ENCODE peak calls at places on chromosome 1, in four cellular contexts. E is K562, U is sigmoid colon, V is ovary. Q is an unnamed sample.

GRCh38 chr1:240212552-240212951 is 120.9 kb downstream of the FMN2 start:
- DNase-seq in E (no peak), U (no peak), V (no peak), Q (no peak)

GRCh38 chr1:18463984-18464664 is 16.6 kb upstream of the KLHDC7A start:
- DNase-seq in E (no peak), U (no peak), V (no peak), Q (no peak)

GRCh38 chr1:54743827-54744226 is 20.5 kb downstream of the PARS2 start:
- DNase-seq in E (no peak), U (no peak), V (no peak), Q (no peak)

GRCh38 chr1:65458730-65459396 is 38.4 kb downstream of the LEPR start:
- DNase-seq in E (no peak), U (no peak), V (no peak), Q (no peak)

GRCh38 chr1:50959303-50959912 is 659 bp downstream of the FAF1 start:
- DNase-seq in E (peak), U (peak), V (peak), Q (no peak)

GRCh38 chr1:209743145-209743482 is 12.7 kb upstream of the TRAF3IP3 start:
- DNase-seq in E (no peak), U (peak), V (peak), Q (no peak)

GRCh38 chr1:226429051-226429461 is 21.2 kb upstream of the PARP1 start:
- DNase-seq in E (no peak), U (no peak), V (no peak), Q (no peak)

GRCh38 chr1:94553323-94553730 is 11.8 kb upstream of the F3 start:
- DNase-seq in E (no peak), U (no peak), V (no peak), Q (no peak)

GRCh38 chr1:7399514-7400125 is 371.5 kb upstream of the VAMP3 start:
- DNase-seq in E (no peak), U (no peak), V (no peak), Q (no peak)

GRCh38 chr1:196387766-196388165 is 220.5 kb downstream of the KCNT2 start:
- DNase-seq in E (no peak), U (no peak), V (no peak), Q (no peak)

GRCh38 chr1:27575861-27576331 is 28.0 kb downstream of the AHDC1 start:
- DNase-seq in E (peak), U (peak), V (peak), Q (peak)

GRCh38 chr1:113929750-113930498 is 800 bp downstream of the HIPK1 start:
- DNase-seq in E (no peak), U (peak), V (peak), Q (no peak)

GRCh38 chr1:5967351-5968160 is 24.7 kb downstream of the NPHP4 start:
- DNase-seq in E (no peak), U (peak), V (peak), Q (no peak)

GRCh38 chr1:33045814-33046213 is 9.1 kb upstream of the AK2 start:
- DNase-seq in E (no peak), U (no peak), V (no peak), Q (no peak)

GRCh38 chr1:60078182-60078581 is 4.6 kb upstream of the C1orf87 start:
- DNase-seq in E (no peak), U (no peak), V (no peak), Q (no peak)

GRCh38 chr1:224052767-224053166 is 61.1 kb upstream of the FBXO28 start:
- DNase-seq in E (no peak), U (no peak), V (no peak), Q (no peak)

GRCh38 chr1:43747736-43748135 is 40.4 kb downstream of the ST3GAL3 start:
- DNase-seq in E (no peak), U (no peak), V (no peak), Q (no peak)

GRCh38 chr1:4633346-4633745 is 21.1 kb upstream of the AJAP1 start:
- DNase-seq in E (no peak), U (peak), V (no peak), Q (no peak)
- TF ChIP-seq CTCF in E (no peak), U (no peak), V (no peak), Q (no peak)

GRCh38 chr1:109963864-109964263 is 20.7 kb upstream of the AHCYL1 start:
- DNase-seq in E (no peak), U (no peak), V (no peak), Q (no peak)

GRCh38 chr1:109954180-109954579 is 30.4 kb upstream of the AHCYL1 start:
- DNase-seq in E (no peak), U (no peak), V (no peak), Q (no peak)

GRCh38 chr1:109959632-109959973 is 25.0 kb upstream of the AHCYL1 start:
- DNase-seq in E (no peak), U (no peak), V (no peak), Q (no peak)

GRCh38 chr1:109960745-109961094 is 23.8 kb upstream of the AHCYL1 start:
- DNase-seq in E (no peak), U (no peak), V (no peak), Q (no peak)

GRCh38 chr1:109959974-109960744 is 24.4 kb upstream of the AHCYL1 start:
- DNase-seq in E (no peak), U (no peak), V (no peak), Q (no peak)
- TF ChIP-seq EP300 in E (no peak), U (no peak), V (no peak), Q (no peak)

GRCh38 chr1:232473319-232473718 is 156.6 kb downstream of the SIPA1L2 start:
- DNase-seq in E (no peak), U (no peak), V (peak), Q (no peak)

GRCh38 chr1:232472485-232473041 is 157.4 kb downstream of the SIPA1L2 start:
- DNase-seq in E (no peak), U (no peak), V (no peak), Q (no peak)

GRCh38 chr1:232471250-232471649 is 158.7 kb downstream of the SIPA1L2 start:
- DNase-seq in E (no peak), U (no peak), V (no peak), Q (no peak)

GRCh38 chr1:232468249-232468648 is 161.7 kb downstream of the SIPA1L2 start:
- DNase-seq in E (no peak), U (no peak), V (no peak), Q (no peak)

GRCh38 chr1:232470711-232471110 is 159.2 kb downstream of the SIPA1L2 start:
- DNase-seq in E (no peak), U (no peak), V (no peak), Q (no peak)
- TF ChIP-seq CTCF in E (no peak), U (no peak), V (no peak), Q (no peak)

DNA sequence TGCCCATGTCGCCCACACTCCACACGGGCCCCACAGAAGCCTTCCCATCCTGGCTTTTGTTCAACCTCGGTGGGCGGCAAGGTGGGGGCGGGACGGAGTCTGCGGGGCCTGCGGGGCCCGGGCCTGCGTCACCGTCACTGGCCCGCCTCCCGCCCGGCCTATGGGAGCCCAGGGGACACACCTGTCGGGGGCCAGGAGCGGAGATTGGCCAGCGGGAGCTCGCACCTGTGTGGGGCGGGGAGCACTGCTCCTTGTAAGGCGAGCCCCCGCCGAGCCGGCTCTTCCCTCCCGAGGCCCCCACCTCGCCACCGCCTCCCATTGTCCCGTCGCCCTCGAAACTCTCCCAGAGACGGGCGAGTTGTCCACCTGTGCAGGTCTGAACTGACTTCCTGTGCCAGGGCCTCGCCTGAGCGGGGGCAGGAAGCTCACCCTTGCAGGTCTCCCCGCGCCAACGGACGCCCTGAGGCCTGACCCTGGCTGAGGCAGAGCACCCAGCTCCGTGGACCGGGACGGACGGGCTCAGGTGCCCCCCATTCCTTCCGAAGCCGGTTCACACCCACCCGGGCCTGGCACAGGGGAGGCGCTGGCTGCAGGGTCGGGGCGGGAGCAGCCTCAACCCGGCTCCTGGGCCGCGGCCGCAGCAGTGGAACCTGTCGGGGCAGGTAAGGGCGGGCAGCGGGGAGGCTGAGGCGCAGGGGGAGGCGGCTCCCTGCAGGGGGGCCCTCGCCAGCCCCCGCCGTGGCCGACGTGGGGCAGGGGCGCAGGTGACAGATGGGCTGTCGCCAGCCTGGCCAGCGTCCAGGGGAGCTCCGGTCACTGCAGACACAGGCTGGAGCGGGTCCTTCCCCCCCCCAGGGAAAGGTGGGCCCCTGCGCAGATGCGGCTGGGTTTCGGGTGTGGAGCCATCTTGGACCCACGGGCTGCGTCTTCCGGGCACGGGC is 10.8 kb upstream of the TTLL10 start:
- DNase-seq in E (no peak), U (no peak), V (no peak), Q (no peak)
- TF ChIP-seq EP300 in E (no peak), U (no peak), V (no peak), Q (no peak)

GRCh38 chr1:213120961-213121360 is 69.9 kb downstream of the RPS6KC1 start:
- DNase-seq in E (no peak), U (no peak), V (no peak), Q (no peak)

GRCh38 chr1:213123532-213123931 is 72.5 kb downstream of the RPS6KC1 start:
- DNase-seq in E (no peak), U (no peak), V (no peak), Q (no peak)

GRCh38 chr1:213124590-213124989 is 73.5 kb downstream of the RPS6KC1 start:
- DNase-seq in E (peak), U (no peak), V (no peak), Q (no peak)

GRCh38 chr1:213123087-213123486 is 72.0 kb downstream of the RPS6KC1 start:
- DNase-seq in E (no peak), U (no peak), V (no peak), Q (no peak)

DNA sequence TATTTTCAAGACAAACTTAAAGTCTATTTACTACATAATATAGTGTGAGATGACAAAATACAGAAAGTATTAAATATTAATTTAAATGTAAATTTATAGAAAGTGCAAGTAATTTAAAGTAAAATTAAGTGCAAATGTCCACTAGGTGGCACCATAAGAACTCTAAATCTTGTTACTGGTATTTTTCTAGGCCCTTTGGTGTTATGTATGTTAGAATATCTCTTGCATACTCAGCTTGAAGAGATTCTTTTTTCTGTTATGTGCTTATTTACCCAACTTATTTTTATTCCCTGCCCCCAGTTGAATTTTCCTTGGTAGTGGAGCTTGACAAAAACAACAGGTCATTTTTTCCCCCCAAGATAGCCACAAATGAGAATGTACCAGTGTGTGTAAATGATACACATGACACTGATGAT is 71.5 kb downstream of the RPS6KC1 start:
- DNase-seq in E (peak), U (no peak), V (no peak), Q (no peak)
- TF ChIP-seq CTCF in E (peak), U (peak), V (peak), Q (peak)

GRCh38 chr1:180926164-180926981 is 13.7 kb downstream of the KIAA1614 start:
- DNase-seq in E (no peak), U (peak), V (peak), Q (no peak)
- TF ChIP-seq EP300 in E (no peak), U (no peak), V (no peak), Q (no peak)

DNA sequence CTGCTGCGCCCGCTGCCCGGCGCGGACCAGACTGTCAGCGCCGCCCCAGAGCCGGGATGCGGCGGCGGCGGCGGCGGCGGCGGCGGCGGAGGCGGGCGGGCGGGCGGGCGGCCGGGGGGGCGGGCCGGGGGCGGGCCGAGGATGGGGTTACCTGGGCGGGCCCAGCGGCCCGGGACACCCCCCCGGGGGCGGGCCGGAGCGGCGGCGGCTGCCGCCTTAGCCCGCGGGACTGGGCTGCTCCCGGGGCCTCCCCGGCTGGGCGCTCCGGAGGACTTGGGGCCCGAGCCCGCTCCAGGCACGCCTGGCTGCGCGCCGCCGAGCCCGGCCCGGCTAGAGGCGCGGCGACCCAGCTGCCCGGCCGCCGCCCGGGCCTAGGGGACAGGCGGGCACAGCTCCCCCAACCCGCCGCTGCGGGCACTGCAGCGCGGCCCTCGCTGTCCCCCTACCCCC is at the start of gene WNT4:
- DNase-seq in E (peak), U (no peak), V (peak), Q (no peak)
- TF ChIP-seq CTCF in E (no peak), U (no peak), V (peak), Q (peak)

DNA sequence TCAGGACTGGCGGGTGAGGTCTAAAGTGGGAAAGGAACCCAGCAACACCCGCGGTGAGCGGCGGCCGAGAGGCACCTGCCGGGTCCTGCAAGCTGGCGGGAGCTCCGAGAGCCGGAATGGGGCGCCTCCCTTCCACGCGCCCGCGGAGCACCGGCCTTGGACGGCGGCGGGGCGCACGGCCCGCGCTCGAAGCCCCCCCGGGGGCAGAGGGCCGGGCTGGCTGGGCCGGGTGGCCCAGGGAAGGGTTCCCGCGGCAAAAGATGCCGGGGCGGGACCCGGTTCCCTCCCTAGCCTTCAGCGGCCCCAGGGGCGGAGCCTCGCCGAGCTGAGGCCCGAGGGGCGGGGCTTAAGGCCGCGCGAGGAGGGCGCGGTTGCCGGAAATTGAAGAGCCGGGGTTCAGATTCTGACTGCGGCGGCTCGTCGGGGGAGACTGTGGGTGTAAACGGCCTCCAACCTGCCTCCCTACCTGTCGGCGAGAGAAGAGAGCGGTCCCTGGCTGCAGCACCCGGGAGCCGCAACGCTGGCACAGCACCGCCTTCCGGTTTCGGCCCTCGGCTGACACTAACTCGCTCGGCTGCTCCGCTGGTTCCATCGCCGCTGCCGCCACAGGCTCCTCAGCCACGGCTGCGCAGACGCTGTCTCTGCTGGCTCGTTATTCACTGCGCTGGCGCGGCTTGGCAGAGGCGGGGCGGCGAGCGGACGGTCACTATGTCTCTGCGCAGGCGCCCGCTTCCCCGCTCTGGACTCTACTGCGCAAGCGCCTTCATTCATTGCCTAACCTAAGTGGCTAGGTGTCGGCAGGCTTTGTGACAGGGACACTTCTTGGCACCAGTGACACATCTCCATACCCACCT is at the start of gene RABIF:
- DNase-seq in E (peak), U (peak), V (peak), Q (peak)
- TF ChIP-seq EP300 in E (no peak), U (no peak), V (no peak), Q (no peak)

GRCh38 chr1:9594471-9595155 is 5.9 kb downstream of the TMEM201 start:
- DNase-seq in E (no peak), U (no peak), V (no peak), Q (no peak)

GRCh38 chr1:9595968-9596340 is 7.2 kb downstream of the TMEM201 start:
- DNase-seq in E (no peak), U (no peak), V (no peak), Q (no peak)

GRCh38 chr1:9596419-9597123 is 7.9 kb downstream of the TMEM201 start:
- DNase-seq in E (no peak), U (no peak), V (no peak), Q (no peak)

GRCh38 chr1:9593492-9594465 is 5.1 kb downstream of the TMEM201 start:
- DNase-seq in E (peak), U (peak), V (no peak), Q (no peak)

DNA sequence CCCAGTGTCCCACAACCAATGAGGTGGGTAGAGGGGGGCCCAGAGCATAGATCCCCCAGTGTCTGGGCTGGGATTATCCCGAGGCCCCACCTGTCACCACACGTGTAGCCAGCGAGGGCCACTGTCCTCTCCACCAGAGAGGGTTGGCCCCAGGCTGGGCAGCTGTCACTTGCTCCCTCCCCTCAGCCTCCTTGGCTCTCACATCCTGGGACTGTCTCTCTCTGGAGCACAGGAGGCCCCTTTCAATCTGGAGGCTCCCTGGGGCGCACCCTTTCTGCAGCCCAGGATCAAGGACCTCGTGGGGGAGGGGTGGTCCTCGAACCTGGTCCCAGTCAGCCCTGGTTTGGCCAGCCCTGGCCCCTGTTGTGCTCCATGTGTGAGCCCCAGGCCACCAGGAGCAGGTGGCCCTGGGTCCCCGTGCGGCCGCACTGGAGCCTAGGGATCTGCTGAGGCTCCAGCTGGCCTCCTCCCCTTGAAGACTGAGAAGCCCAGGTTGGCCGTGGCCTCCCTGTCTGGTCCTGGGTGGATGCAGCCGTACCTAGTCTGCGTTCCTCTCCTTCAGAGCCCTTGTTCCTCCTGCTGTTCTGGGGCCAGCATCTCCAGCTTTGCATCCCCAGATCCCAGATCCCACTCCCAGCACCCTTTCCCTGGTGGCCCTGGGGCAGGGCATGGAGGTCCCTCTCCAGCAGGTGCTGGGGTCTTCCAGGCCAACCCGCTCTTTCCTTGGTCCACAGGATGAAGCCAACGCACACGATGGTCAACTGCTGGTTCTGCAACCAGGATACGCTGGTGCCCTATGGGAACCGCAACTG is 6.7 kb downstream of the TMEM201 start:
- DNase-seq in E (no peak), U (no peak), V (no peak), Q (no peak)
- TF ChIP-seq CTCF in E (no peak), U (no peak), V (no peak), Q (no peak)

Q was measured in esophagus muscularis mucosa.